ENCODE peak calls at places on chromosomes 12 and 14, in seven cellular contexts. One of them, this sample, is unnamed.

GRCh38 chr14:72558721-72559120 is 335.2 kb downstream of the DPF3 start:
- DNase-seq in HFF-Myc: no peak
- DNase-seq in brain microvascular endothelial cell: no peak
- DNase-seq in CD4-positive, CD25-positive, alpha-beta regulatory T cell: no peak
- DNase-seq in psoas muscle: no peak
- DNase-seq in HepG2: no peak
- DNase-seq in fibroblast of pulmonary artery: peak; percentile 51
- DNase-seq in this sample: peak; percentile 96

GRCh38 chr12:47835831-47836155 is 16.1 kb upstream of the HDAC7 start:
- DNase-seq in HFF-Myc: no peak
- DNase-seq in brain microvascular endothelial cell: no peak
- DNase-seq in CD4-positive, CD25-positive, alpha-beta regulatory T cell: no peak
- DNase-seq in psoas muscle: no peak
- DNase-seq in HepG2: no peak
- DNase-seq in fibroblast of pulmonary artery: no peak
- DNase-seq in this sample: no peak

GRCh38 chr12:102406033-102406584 is 74.3 kb downstream of the IGF1 start:
- DNase-seq in HFF-Myc: peak; percentile 40
- DNase-seq in brain microvascular endothelial cell: peak; percentile 1
- DNase-seq in CD4-positive, CD25-positive, alpha-beta regulatory T cell: no peak
- DNase-seq in psoas muscle: no peak
- DNase-seq in HepG2: no peak
- DNase-seq in fibroblast of pulmonary artery: peak; percentile 22
- DNase-seq in this sample: no peak

GRCh38 chr12:113673524-113674238 is 202.0 kb upstream of the LHX5 start:
- DNase-seq in HFF-Myc: no peak
- DNase-seq in brain microvascular endothelial cell: no peak
- DNase-seq in CD4-positive, CD25-positive, alpha-beta regulatory T cell: no peak
- DNase-seq in psoas muscle: no peak
- DNase-seq in HepG2: no peak
- DNase-seq in fibroblast of pulmonary artery: no peak
- DNase-seq in this sample: no peak

GRCh38 chr14:97185186-97185585 is 388.0 kb downstream of the VRK1 start:
- DNase-seq in HFF-Myc: no peak
- DNase-seq in brain microvascular endothelial cell: no peak
- DNase-seq in CD4-positive, CD25-positive, alpha-beta regulatory T cell: no peak
- DNase-seq in psoas muscle: no peak
- DNase-seq in HepG2: no peak
- DNase-seq in fibroblast of pulmonary artery: no peak
- DNase-seq in this sample: no peak

GRCh38 chr12:25949343-25949742 is 9.1 kb upstream of the RASSF8 start:
- DNase-seq in HFF-Myc: no peak
- DNase-seq in brain microvascular endothelial cell: no peak
- DNase-seq in CD4-positive, CD25-positive, alpha-beta regulatory T cell: no peak
- DNase-seq in psoas muscle: no peak
- DNase-seq in HepG2: no peak
- DNase-seq in fibroblast of pulmonary artery: no peak
- DNase-seq in this sample: no peak

GRCh38 chr14:102325791-102326345 is 6.3 kb downstream of the ZNF839 start:
- DNase-seq in HFF-Myc: no peak
- DNase-seq in brain microvascular endothelial cell: no peak
- DNase-seq in CD4-positive, CD25-positive, alpha-beta regulatory T cell: no peak
- DNase-seq in psoas muscle: no peak
- DNase-seq in HepG2: no peak
- DNase-seq in fibroblast of pulmonary artery: no peak
- DNase-seq in this sample: no peak

GRCh38 chr12:211142-211465 is 2.9 kb downstream of the SLC6A12 start:
- DNase-seq in HFF-Myc: no peak
- DNase-seq in brain microvascular endothelial cell: no peak
- DNase-seq in CD4-positive, CD25-positive, alpha-beta regulatory T cell: no peak
- DNase-seq in psoas muscle: no peak
- DNase-seq in HepG2: no peak
- DNase-seq in fibroblast of pulmonary artery: no peak
- DNase-seq in this sample: no peak

GRCh38 chr12:31220633-31221565 is 105.1 kb downstream of the SINHCAF start:
- DNase-seq in HFF-Myc: no peak
- DNase-seq in brain microvascular endothelial cell: peak; percentile 33
- DNase-seq in CD4-positive, CD25-positive, alpha-beta regulatory T cell: no peak
- DNase-seq in psoas muscle: no peak
- DNase-seq in HepG2: no peak
- DNase-seq in fibroblast of pulmonary artery: peak; percentile 38
- DNase-seq in this sample: no peak

GRCh38 chr14:54026671-54027070 is 70.0 kb upstream of the BMP4 start:
- DNase-seq in HFF-Myc: no peak
- DNase-seq in brain microvascular endothelial cell: no peak
- DNase-seq in CD4-positive, CD25-positive, alpha-beta regulatory T cell: no peak
- DNase-seq in psoas muscle: no peak
- DNase-seq in HepG2: no peak
- DNase-seq in fibroblast of pulmonary artery: no peak
- DNase-seq in this sample: no peak

DNA sequence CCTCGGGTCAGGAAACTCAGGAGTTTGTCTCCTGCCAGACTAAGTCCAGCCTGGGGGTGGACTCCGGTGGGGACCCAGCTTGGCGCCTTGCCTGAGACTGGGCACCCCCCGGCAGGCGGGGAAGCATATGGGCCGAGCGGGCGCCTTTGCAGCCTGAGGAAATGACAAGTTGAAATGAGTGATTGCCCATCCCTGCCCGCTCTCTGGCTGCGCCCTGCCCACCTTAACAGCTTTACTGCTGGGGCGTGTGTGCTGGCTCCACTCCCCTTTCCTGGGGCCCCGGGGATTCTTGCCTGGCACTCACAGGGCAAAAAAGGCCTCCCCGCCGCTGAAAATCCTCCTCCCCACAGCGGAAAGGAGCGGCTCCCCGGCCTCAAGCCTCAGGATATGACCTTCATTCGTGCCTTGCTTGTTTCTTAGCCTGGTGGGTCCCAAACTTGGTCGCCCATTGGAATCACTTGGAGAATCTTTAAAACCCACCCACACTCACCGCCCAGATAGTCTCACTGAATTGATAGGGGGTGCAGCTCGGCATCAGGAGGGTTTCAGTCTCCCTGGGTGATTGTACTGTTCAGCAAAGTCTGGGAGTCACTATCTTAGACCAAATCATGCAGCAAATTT is 1.5 kb downstream of the RFLNA start:
- DNase-seq in HFF-Myc: no peak
- DNase-seq in brain microvascular endothelial cell: no peak
- DNase-seq in CD4-positive, CD25-positive, alpha-beta regulatory T cell: no peak
- DNase-seq in psoas muscle: no peak
- DNase-seq in HepG2: no peak
- DNase-seq in fibroblast of pulmonary artery: no peak
- DNase-seq in this sample: no peak
- H3K4me3 ChIP-seq in HFF-Myc: no peak overlapping the region
- H3K4me3 ChIP-seq in brain microvascular endothelial cell: peak overlapping the region; percentile 34
- H3K4me3 ChIP-seq in CD4-positive, CD25-positive, alpha-beta regulatory T cell: no peak overlapping the region
- H3K4me3 ChIP-seq in psoas muscle: no peak overlapping the region
- H3K4me3 ChIP-seq in HepG2: peak overlapping the region; percentile 43
- H3K4me3 ChIP-seq in fibroblast of pulmonary artery: peak overlapping the region; percentile 53
- H3K4me3 ChIP-seq in this sample: peak overlapping the region; percentile 60

DNA sequence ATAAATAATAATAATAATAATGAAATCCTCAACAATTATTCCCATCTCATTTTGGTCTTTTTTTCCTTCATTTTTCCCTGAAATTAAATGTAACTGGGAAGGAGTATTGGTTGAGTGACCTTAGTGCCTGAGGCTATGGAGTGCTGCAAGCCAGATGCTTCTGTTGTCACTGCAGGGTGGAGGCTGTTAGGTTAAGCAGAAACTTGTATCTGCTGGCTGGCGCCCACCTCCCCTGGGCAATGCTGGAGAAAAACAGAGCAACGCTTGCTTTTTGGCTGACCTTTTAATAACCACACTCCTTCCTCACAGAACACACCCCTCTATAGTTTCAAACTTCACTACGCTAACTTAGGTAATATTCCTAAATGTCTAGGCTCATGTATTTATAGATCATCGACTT is 583.5 kb upstream of the NOVA1 start:
- DNase-seq in HFF-Myc: no peak
- DNase-seq in brain microvascular endothelial cell: no peak
- DNase-seq in CD4-positive, CD25-positive, alpha-beta regulatory T cell: no peak
- DNase-seq in psoas muscle: peak; percentile 19
- DNase-seq in HepG2: no peak
- DNase-seq in fibroblast of pulmonary artery: no peak
- DNase-seq in this sample: no peak
- H3K4me3 ChIP-seq in HFF-Myc: no peak overlapping the region
- H3K4me3 ChIP-seq in brain microvascular endothelial cell: no peak overlapping the region
- H3K4me3 ChIP-seq in CD4-positive, CD25-positive, alpha-beta regulatory T cell: no peak overlapping the region
- H3K4me3 ChIP-seq in psoas muscle: no peak overlapping the region
- H3K4me3 ChIP-seq in HepG2: no peak overlapping the region
- H3K4me3 ChIP-seq in fibroblast of pulmonary artery: no peak overlapping the region
- H3K4me3 ChIP-seq in this sample: no peak overlapping the region

DNA sequence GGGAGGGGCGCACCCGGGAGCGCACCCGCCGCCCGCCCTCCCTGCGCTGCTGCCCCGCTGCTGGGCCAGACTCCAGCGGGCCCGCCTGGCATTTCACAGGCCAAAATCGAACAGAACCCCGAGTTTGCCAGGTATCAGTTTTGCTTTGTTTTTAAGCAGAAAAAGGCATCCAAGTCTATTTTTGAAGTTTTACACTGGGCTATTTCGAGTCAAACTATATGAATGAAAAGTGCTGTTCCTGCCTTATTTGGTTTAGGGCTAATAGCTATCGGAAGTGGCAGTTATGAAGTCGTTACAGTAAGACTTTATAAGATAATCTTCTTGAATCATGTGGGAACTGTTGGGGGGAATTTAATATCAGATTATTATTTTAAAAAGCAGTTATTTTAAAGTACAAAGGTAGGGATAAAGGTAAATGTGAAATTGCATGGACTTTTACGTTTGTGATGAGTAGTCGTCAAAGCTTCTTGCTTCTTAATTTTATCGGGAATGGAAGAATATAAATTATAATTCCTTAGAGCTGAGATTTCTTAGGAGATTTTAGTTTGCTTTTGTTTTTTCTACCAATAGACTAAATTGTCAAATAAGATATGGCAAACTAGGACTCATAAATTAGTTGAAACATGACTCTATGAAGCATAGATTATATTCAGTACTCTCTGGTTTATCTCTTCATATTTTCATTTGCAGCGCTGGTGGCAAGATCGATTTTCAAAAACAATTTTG is 1.1 kb downstream of the MSRB3 start:
- DNase-seq in HFF-Myc: no peak
- DNase-seq in brain microvascular endothelial cell: no peak
- DNase-seq in CD4-positive, CD25-positive, alpha-beta regulatory T cell: no peak
- DNase-seq in psoas muscle: no peak
- DNase-seq in HepG2: no peak
- DNase-seq in fibroblast of pulmonary artery: peak; percentile 23
- DNase-seq in this sample: no peak
- H3K4me3 ChIP-seq in HFF-Myc: peak overlapping the region; percentile 79
- H3K4me3 ChIP-seq in brain microvascular endothelial cell: peak overlapping the region; percentile 83
- H3K4me3 ChIP-seq in CD4-positive, CD25-positive, alpha-beta regulatory T cell: peak overlapping the region; percentile 37
- H3K4me3 ChIP-seq in psoas muscle: peak overlapping the region; percentile 90
- H3K4me3 ChIP-seq in HepG2: peak overlapping the region; percentile 80
- H3K4me3 ChIP-seq in fibroblast of pulmonary artery: peak overlapping the region; percentile 89
- H3K4me3 ChIP-seq in this sample: peak overlapping the region; percentile 79

DNA sequence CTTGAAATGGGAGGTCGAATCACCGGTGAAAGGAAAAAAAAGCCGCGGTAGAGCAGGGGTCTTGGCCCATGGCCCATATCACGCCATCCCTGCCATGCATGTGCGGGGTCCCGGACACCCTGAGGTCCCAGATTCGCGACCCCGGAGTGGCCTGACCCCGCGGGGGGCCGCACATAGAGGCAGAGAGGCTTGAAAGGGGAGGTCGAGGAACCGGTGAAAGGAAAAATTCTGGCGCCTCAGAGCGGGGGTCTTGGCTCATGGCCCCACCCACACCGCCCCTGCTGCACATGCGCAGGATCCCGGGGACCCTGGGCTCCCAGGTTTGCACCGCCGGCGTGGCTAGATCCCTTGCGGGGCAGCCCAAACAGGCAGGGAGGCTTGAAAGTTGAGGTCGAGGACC is 319.8 kb downstream of the ALG10 start:
- DNase-seq in HFF-Myc: no peak
- DNase-seq in brain microvascular endothelial cell: no peak
- DNase-seq in CD4-positive, CD25-positive, alpha-beta regulatory T cell: no peak
- DNase-seq in psoas muscle: no peak
- DNase-seq in HepG2: no peak
- DNase-seq in fibroblast of pulmonary artery: no peak
- DNase-seq in this sample: no peak
- H3K4me3 ChIP-seq in HFF-Myc: no peak overlapping the region
- H3K4me3 ChIP-seq in brain microvascular endothelial cell: no peak overlapping the region
- H3K4me3 ChIP-seq in CD4-positive, CD25-positive, alpha-beta regulatory T cell: no peak overlapping the region
- H3K4me3 ChIP-seq in psoas muscle: no peak overlapping the region
- H3K4me3 ChIP-seq in HepG2: no peak overlapping the region
- H3K4me3 ChIP-seq in fibroblast of pulmonary artery: no peak overlapping the region
- H3K4me3 ChIP-seq in this sample: no peak overlapping the region

GRCh38 chr12:8914716-8915526 is 612 bp downstream of the PHC1 start:
- DNase-seq in HFF-Myc: peak; percentile 27
- DNase-seq in brain microvascular endothelial cell: peak; percentile 40
- DNase-seq in CD4-positive, CD25-positive, alpha-beta regulatory T cell: peak; percentile 58
- DNase-seq in psoas muscle: peak; percentile 35
- DNase-seq in HepG2: peak; percentile 24
- DNase-seq in fibroblast of pulmonary artery: peak; percentile 59
- DNase-seq in this sample: no peak

GRCh38 chr12:8911606-8912268 is 2.6 kb upstream of the PHC1 start:
- DNase-seq in HFF-Myc: no peak
- DNase-seq in brain microvascular endothelial cell: no peak
- DNase-seq in CD4-positive, CD25-positive, alpha-beta regulatory T cell: no peak
- DNase-seq in psoas muscle: no peak
- DNase-seq in HepG2: no peak
- DNase-seq in fibroblast of pulmonary artery: no peak
- DNase-seq in this sample: no peak

GRCh38 chr12:8912910-8913309 is 1.4 kb upstream of the PHC1 start:
- DNase-seq in HFF-Myc: no peak
- DNase-seq in brain microvascular endothelial cell: no peak
- DNase-seq in CD4-positive, CD25-positive, alpha-beta regulatory T cell: no peak
- DNase-seq in psoas muscle: no peak
- DNase-seq in HepG2: no peak
- DNase-seq in fibroblast of pulmonary artery: no peak
- DNase-seq in this sample: no peak

GRCh38 chr12:8916154-8916553 is 1.8 kb downstream of the PHC1 start:
- DNase-seq in HFF-Myc: no peak
- DNase-seq in brain microvascular endothelial cell: no peak
- DNase-seq in CD4-positive, CD25-positive, alpha-beta regulatory T cell: no peak
- DNase-seq in psoas muscle: no peak
- DNase-seq in HepG2: no peak
- DNase-seq in fibroblast of pulmonary artery: no peak
- DNase-seq in this sample: no peak

DNA sequence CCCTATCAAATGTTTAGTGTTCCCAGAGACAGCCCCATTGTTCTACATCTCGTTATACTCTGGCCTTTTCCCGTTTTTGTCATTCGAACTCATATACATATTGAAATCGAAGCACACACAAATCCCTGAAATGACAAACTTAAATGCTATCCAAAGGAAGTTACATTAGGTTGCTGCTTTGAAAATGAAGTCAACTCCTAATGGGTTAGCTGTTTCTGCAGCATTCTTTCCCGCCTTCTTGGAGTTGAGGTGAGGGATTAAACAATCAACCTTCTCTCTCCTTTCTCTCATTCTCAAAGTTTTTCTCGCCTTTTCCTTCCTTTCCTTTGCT is 642 bp upstream of the PHC1 start:
- DNase-seq in HFF-Myc: no peak
- DNase-seq in brain microvascular endothelial cell: no peak
- DNase-seq in CD4-positive, CD25-positive, alpha-beta regulatory T cell: no peak
- DNase-seq in psoas muscle: no peak
- DNase-seq in HepG2: no peak
- DNase-seq in fibroblast of pulmonary artery: no peak
- DNase-seq in this sample: no peak
- H3K4me3 ChIP-seq in HFF-Myc: peak overlapping the region; percentile 51
- H3K4me3 ChIP-seq in brain microvascular endothelial cell: peak overlapping the region; percentile 72
- H3K4me3 ChIP-seq in CD4-positive, CD25-positive, alpha-beta regulatory T cell: peak overlapping the region; percentile 74
- H3K4me3 ChIP-seq in psoas muscle: peak overlapping the region; percentile 84
- H3K4me3 ChIP-seq in HepG2: peak overlapping the region; percentile 67
- H3K4me3 ChIP-seq in fibroblast of pulmonary artery: peak overlapping the region; percentile 76
- H3K4me3 ChIP-seq in this sample: peak overlapping the region; percentile 77

This sample was measured in astrocyte of the cerebellum.